ENCODE peak calls at places on chromosomes 3 and 15, in six cellular contexts. L is activated CD4-positive, alpha-beta T cell treated with anti-CD3 and anti-CD28 coated beads, Interleukin-2, amount 50 U/mL, for 1 hour; S is stimulated activated CD4-positive, alpha-beta T cell treated with anti-CD3 and anti-CD28 coated beads, Interleukin-2, amount 100 ng/mL, for 48 hours; G is NT2/D1; Z is heart right ventricle; D is NCI-H69. P is an unnamed sample.

GRCh38 chr3:36736327-36736726 is 28.0 kb downstream of the DCLK3 start:
- DNase-seq in L (no peak), S (no peak), G (no peak), Z (no peak), D (no peak), P (no peak)

GRCh38 chr15:62071711-62072308 is 5.0 kb downstream of the C2CD4A start:
- DNase-seq in L (no peak), S (no peak), G (no peak), Z (no peak), D (peak; percentile 69), P (no peak)

GRCh38 chr3:46087871-46088270 is 60.6 kb upstream of the XCR1 start:
- DNase-seq in L (no peak), S (no peak), G (no peak), Z (no peak), D (no peak), P (no peak)

GRCh38 chr15:29913528-29914135 is 91.4 kb upstream of the TJP1 start:
- DNase-seq in L (no peak), S (no peak), G (no peak), Z (no peak), D (peak; percentile 33), P (no peak)

GRCh38 chr3:104989878-104990277 is 376.8 kb upstream of the ALCAM start:
- DNase-seq in L (no peak), S (no peak), G (no peak), Z (no peak), D (peak; percentile 14), P (no peak)

GRCh38 chr15:39320355-39320754 is 260.5 kb upstream of the THBS1 start:
- DNase-seq in L (no peak), S (no peak), G (no peak), Z (no peak), D (no peak), P (no peak)

GRCh38 chr3:194395767-194396527 is 3.1 kb downstream of the GP5 start:
- DNase-seq in L (peak; percentile 60), S (peak; percentile 41), G (no peak), Z (no peak), D (peak; percentile 97), P (peak; percentile 43)

GRCh38 chr3:156383433-156384025 is 171.4 kb downstream of the SSR3 start:
- DNase-seq in L (no peak), S (no peak), G (no peak), Z (no peak), D (no peak), P (no peak)

GRCh38 chr3:97698691-97699090 is 65.9 kb upstream of the ARL6 start:
- DNase-seq in L (no peak), S (no peak), G (no peak), Z (no peak), D (no peak), P (no peak)

GRCh38 chr15:48803877-48804276 is 7.0 kb downstream of the CEP152 start:
- DNase-seq in L (no peak), S (no peak), G (no peak), Z (no peak), D (peak; percentile 88), P (no peak)

GRCh38 chr15:62749445-62749844 is 293.1 kb upstream of the TPM1 start:
- DNase-seq in L (no peak), S (no peak), G (peak; percentile 82), Z (no peak), D (peak; percentile 19), P (no peak)

GRCh38 chr3:52128118-52128683 is 26.0 kb downstream of the POC1A start:
- DNase-seq in L (no peak), S (no peak), G (peak; percentile 13), Z (no peak), D (no peak), P (no peak)

GRCh38 chr3:37852097-37852496 is 9.6 kb upstream of the CTDSPL start:
- DNase-seq in L (no peak), S (no peak), G (no peak), Z (no peak), D (no peak), P (no peak)